ENCODE peak calls at places on chromosomes 2 and 18, in nine cellular contexts. P, T, A, R, B, X, H, G and O are unnamed samples.

GRCh38 chr2:192091480-192091879 is 103.3 kb downstream of the TMEFF2 start:
- DNase-seq in P (no peak), T (no peak), A (no peak), R (no peak), B (no peak), X (no peak), H (no peak), G (no peak), O (no peak)

GRCh38 chr2:221518937-221519635 is 53.0 kb downstream of the EPHA4 start:
- DNase-seq in P (no peak), T (no peak), A (no peak), R (no peak), B (no peak), X (no peak), H (no peak), G (no peak), O (no peak)

GRCh38 chr2:102094917-102095316 is 47.6 kb upstream of the IL1R1 start:
- DNase-seq in P (no peak), T (peak; percentile 53), A (peak; percentile 64), R (no peak), B (peak; percentile 82), X (no peak), H (no peak), G (no peak), O (no peak)

GRCh38 chr2:192150166-192150565 is 44.6 kb downstream of the TMEFF2 start:
- DNase-seq in P (no peak), T (no peak), A (no peak), R (no peak), B (no peak), X (no peak), H (no peak), G (no peak), O (no peak)

GRCh38 chr2:214649440-214650205 is 159.9 kb downstream of the BARD1 start:
- DNase-seq in P (no peak), T (no peak), A (no peak), R (no peak), B (no peak), X (no peak), H (no peak), G (no peak), O (no peak)

GRCh38 chr18:67183398-67183797 is 333.1 kb downstream of the DSEL start:
- DNase-seq in P (no peak), T (no peak), A (no peak), R (no peak), B (no peak), X (no peak), H (no peak), G (no peak), O (no peak)

GRCh38 chr2:217360111-217360510 is 500.2 kb upstream of the TNP1 start:
- DNase-seq in P (no peak), T (no peak), A (no peak), R (no peak), B (no peak), X (no peak), H (no peak), G (no peak), O (no peak)

GRCh38 chr2:59826177-59826576 is 727.3 kb downstream of the BCL11A start:
- DNase-seq in P (no peak), T (peak; percentile 52), A (no peak), R (no peak), B (no peak), X (no peak), H (no peak), G (no peak), O (no peak)

GRCh38 chr2:11827547-11827946 is 81.1 kb downstream of the LPIN1 start:
- DNase-seq in P (no peak), T (no peak), A (no peak), R (no peak), B (no peak), X (no peak), H (no peak), G (no peak), O (no peak)

GRCh38 chr18:37403100-37403781 is 162.4 kb downstream of the CELF4 start:
- DNase-seq in P (no peak), T (peak; percentile 97), A (no peak), R (peak; percentile 77), B (no peak), X (no peak), H (no peak), G (peak; percentile 46), O (no peak)

GRCh38 chr2:113133696-113134558 is 6.5 kb downstream of the IL1RN start:
- DNase-seq in P (no peak), T (peak; percentile 35), A (no peak), R (no peak), B (no peak), X (no peak), H (no peak), G (no peak), O (no peak)

GRCh38 chr2:241724975-241725870 is 9.2 kb upstream of the D2HGDH start:
- DNase-seq in P (no peak), T (peak; percentile 73), A (no peak), R (no peak), B (no peak), X (no peak), H (no peak), G (no peak), O (no peak)

GRCh38 chr18:61149786-61150185 is 183.4 kb upstream of the CDH20 start:
- DNase-seq in P (no peak), T (no peak), A (no peak), R (no peak), B (no peak), X (no peak), H (no peak), G (no peak), O (no peak)

GRCh38 chr2:95352291-95353054 is 50.0 kb upstream of the FAHD2A start:
- DNase-seq in P (no peak), T (peak; percentile 41), A (peak; percentile 17), R (no peak), B (no peak), X (no peak), H (peak; percentile 24), G (no peak), O (no peak)

GRCh38 chr2:172647439-172647838 is 88.2 kb upstream of the RAPGEF4 start:
- DNase-seq in P (no peak), T (no peak), A (no peak), R (no peak), B (no peak), X (no peak), H (no peak), G (no peak), O (no peak)

GRCh38 chr2:109549016-109549595 is 64.7 kb downstream of the SEPTIN10 start:
- DNase-seq in P (no peak), T (no peak), A (no peak), R (no peak), B (no peak), X (no peak), H (no peak), G (no peak), O (no peak)

GRCh38 chr2:171957061-171957460 is 34.8 kb downstream of the HAT1 start:
- DNase-seq in P (no peak), T (peak; percentile 42), A (no peak), R (peak; percentile 38), B (peak; percentile 24), X (no peak), H (no peak), G (no peak), O (no peak)

GRCh38 chr2:9249036-9249800 is 42.6 kb downstream of the ASAP2 start:
- DNase-seq in P (no peak), T (peak; percentile 81), A (no peak), R (no peak), B (no peak), X (no peak), H (no peak), G (no peak), O (no peak)
- TF ChIP-seq CTCF in P (no peak), T (no peak), A (no peak), R (no peak), B (no peak), X (no peak), H (no peak), G (no peak), O (no peak)

GRCh38 chr2:179022685-179023084 is 27.3 kb downstream of the CCDC141 start:
- DNase-seq in P (no peak), T (no peak), A (no peak), R (no peak), B (no peak), X (peak; percentile 22), H (no peak), G (peak; percentile 49), O (no peak)

GRCh38 chr2:179024445-179024844 is 25.5 kb downstream of the CCDC141 start:
- DNase-seq in P (no peak), T (no peak), A (no peak), R (no peak), B (no peak), X (no peak), H (no peak), G (no peak), O (no peak)

GRCh38 chr2:179019260-179019659 is 30.7 kb downstream of the CCDC141 start:
- DNase-seq in P (no peak), T (no peak), A (no peak), R (no peak), B (no peak), X (no peak), H (no peak), G (no peak), O (no peak)

GRCh38 chr2:179020156-179020750 is 29.7 kb downstream of the CCDC141 start:
- DNase-seq in P (no peak), T (no peak), A (peak; percentile 40), R (peak; percentile 53), B (peak; percentile 44), X (no peak), H (no peak), G (no peak), O (peak; percentile 72)

GRCh38 chr2:179021258-179021657 is 28.7 kb downstream of the CCDC141 start:
- DNase-seq in P (no peak), T (no peak), A (no peak), R (no peak), B (no peak), X (no peak), H (no peak), G (no peak), O (no peak)
- H3K4me3 ChIP-seq in P (no peak overlapping the region), T (no peak overlapping the region), A (no peak overlapping the region), R (no peak overlapping the region), B (no peak overlapping the region), X (no peak overlapping the region), H (no peak overlapping the region), G (peak overlapping the region; percentile 41), O (no peak overlapping the region)

GRCh38 chr18:10946058-10946457 is 203.3 kb downstream of the PIEZO2 start:
- DNase-seq in P (no peak), T (no peak), A (no peak), R (no peak), B (no peak), X (no peak), H (no peak), G (no peak), O (no peak)
- H3K27ac ChIP-seq in P (no peak overlapping the region), T (no peak overlapping the region), A (no peak overlapping the region), R (no peak overlapping the region), B (no peak overlapping the region), X (no peak overlapping the region), H (no peak overlapping the region), G (no peak overlapping the region), O (no peak overlapping the region)

DNA sequence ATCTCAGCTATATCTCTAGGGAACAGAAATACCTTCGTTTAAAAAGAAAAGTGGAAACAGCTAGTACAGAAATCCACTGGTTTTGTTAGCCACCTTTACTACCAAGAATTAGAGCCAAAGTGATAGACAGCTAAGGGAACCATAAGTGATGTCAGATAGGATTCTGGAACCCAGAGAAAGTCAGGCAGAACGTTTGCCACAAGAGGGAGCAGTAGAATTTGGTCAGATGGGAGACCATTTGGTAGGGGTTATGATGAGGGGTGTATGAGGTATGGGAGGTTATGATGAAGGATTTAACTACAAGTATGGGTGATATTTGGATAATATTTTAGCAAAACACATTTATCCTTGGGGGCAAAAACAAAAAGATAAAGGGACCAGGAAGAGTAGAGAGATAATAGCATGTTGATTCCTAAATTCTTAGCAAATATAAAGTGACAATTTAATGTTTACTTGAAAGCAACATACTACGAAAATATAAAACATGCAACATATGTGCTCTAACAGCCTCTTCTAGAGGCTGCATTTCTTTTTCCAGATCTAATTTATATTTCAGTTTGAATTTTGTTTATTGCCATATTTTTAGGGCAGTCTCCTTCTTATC is 3.3 kb downstream of the SLC8A1 start:
- DNase-seq in P (no peak), T (no peak), A (no peak), R (peak; percentile 57), B (peak; percentile 21), X (no peak), H (no peak), G (no peak), O (peak; percentile 56)
- TF ChIP-seq CTCF in P (peak; percentile 43), T (peak; percentile 75), A (no peak), R (peak; percentile 64), B (peak; percentile 60), X (peak; percentile 56), H (peak; percentile 35), G (peak; percentile 66), O (peak; percentile 72)